ENCODE peak calls at places on chromosomes 13 and 19, in six cellular contexts. G, S, E, L, Y and D are unnamed samples.

GRCh38 chr13:52751196-52751595 is 11.6 kb upstream of the CNMD start:
- DNase-seq in Y (no peak), L (no peak), E (no peak), G (no peak), S (no peak), D (no peak)

GRCh38 chr13:43933378-43933777 is 53.7 kb downstream of the LACC1 start:
- DNase-seq in E (no peak), G (no peak), L (no peak), S (peak), Y (no peak), D (no peak)

GRCh38 chr13:80224468-80224867 is 116.5 kb downstream of the SPRY2 start:
- DNase-seq in G (no peak), E (no peak), L (no peak), Y (no peak), S (no peak), D (no peak)

GRCh38 chr19:57719901-57720519 is 7.4 kb downstream of the ZNF671 start:
- DNase-seq in G (no peak), Y (no peak), E (no peak), S (no peak), L (no peak), D (no peak)

GRCh38 chr13:35838356-35838755 is 292.8 kb downstream of the DCLK1 start:
- DNase-seq in E (no peak), Y (no peak), G (no peak), L (peak), S (no peak), D (no peak)

GRCh38 chr13:84649853-84650252 is 767.6 kb upstream of the SLITRK1 start:
- DNase-seq in G (no peak), L (no peak), E (no peak), Y (no peak), S (no peak), D (no peak)

GRCh38 chr19:29287061-29287460 is 74.1 kb upstream of the UQCRFS1 start:
- DNase-seq in G (no peak), Y (no peak), S (no peak), E (no peak), L (no peak), D (no peak)

GRCh38 chr19:37931941-37932655 is 25.1 kb downstream of the SIPA1L3 start:
- DNase-seq in Y (no peak), L (peak), G (peak), S (peak), E (peak), D (no peak)

GRCh38 chr13:99656843-99657506 is 155.7 kb downstream of the TM9SF2 start:
- DNase-seq in Y (no peak), L (peak), S (no peak), E (no peak), G (no peak), D (no peak)

GRCh38 chr19:51129716-51130115 is 5.0 kb downstream of the SIGLEC9 start:
- DNase-seq in G (peak), Y (no peak), E (no peak), S (no peak), L (no peak), D (no peak)

GRCh38 chr13:20411638-20412342 is 113.9 kb downstream of the CRYL1 start:
- DNase-seq in L (no peak), E (no peak), S (peak), G (no peak), Y (no peak), D (peak)

GRCh38 chr19:48480476-48481190 is 11.5 kb downstream of the CYTH2 start:
- DNase-seq in E (no peak), G (no peak), Y (peak), S (peak), L (peak), D (peak)

GRCh38 chr19:16898306-16899015 is 9.7 kb downstream of the F2RL3 start:
- DNase-seq in L (no peak), G (no peak), E (no peak), Y (no peak), S (no peak), D (no peak)

GRCh38 chr19:30888937-30889336 is 460.3 kb downstream of the TSHZ3 start:
- DNase-seq in Y (no peak), S (no peak), G (no peak), E (no peak), L (no peak), D (no peak)

GRCh38 chr13:29847501-29847983 is 2.9 kb downstream of the UBL3 start:
- DNase-seq in E (no peak), Y (no peak), G (no peak), L (peak), S (no peak), D (no peak)

GRCh38 chr19:29943615-29944014 is 1.6 kb downstream of the URI1 start:
- DNase-seq in L (no peak), S (no peak), Y (no peak), E (no peak), G (no peak), D (no peak)

GRCh38 chr19:2524840-2525723 is 49.2 kb downstream of the GADD45B start:
- DNase-seq in L (peak), Y (no peak), S (peak), E (no peak), G (no peak), D (no peak)

GRCh38 chr13:52695856-52696255 is 43.2 kb downstream of the SUGT1 start:
- DNase-seq in S (peak), E (no peak), G (no peak), L (peak), Y (no peak), D (no peak)

GRCh38 chr13:41976491-41976890 is 15.6 kb upstream of the VWA8 start:
- DNase-seq in E (no peak), Y (no peak), G (no peak), L (no peak), S (no peak), D (no peak)

GRCh38 chr13:46134961-46135522 is 30.2 kb upstream of the CPB2 start:
- DNase-seq in L (peak), Y (no peak), G (no peak), S (no peak), E (no peak), D (no peak)

GRCh38 chr19:2275588-2276428 is 6.2 kb downstream of the PEAK3 start:
- DNase-seq in E (no peak), L (no peak), G (peak), Y (no peak), S (no peak), D (no peak)

GRCh38 chr19:7188682-7189629 is 105.3 kb downstream of the INSR start:
- DNase-seq in E (no peak), S (peak), Y (no peak), G (no peak), L (no peak), D (no peak)

GRCh38 chr19:3162418-3163229 is 15.9 kb upstream of the S1PR4 start:
- DNase-seq in L (no peak), S (peak), G (no peak), E (no peak), Y (no peak), D (no peak)

GRCh38 chr13:99517984-99518383 is 16.7 kb downstream of the TM9SF2 start:
- DNase-seq in G (no peak), S (no peak), Y (no peak), E (no peak), L (no peak), D (no peak)

GRCh38 chr13:79044415-79044814 is 361.6 kb downstream of the RBM26 start:
- DNase-seq in E (no peak), S (no peak), Y (no peak), L (no peak), G (no peak), D (no peak)

GRCh38 chr13:107023335-107023734 is 455.4 kb upstream of the ARGLU1 start:
- DNase-seq in L (no peak), E (no peak), G (no peak), Y (no peak), S (no peak), D (no peak)

GRCh38 chr19:861756-862528 is 2.5 kb downstream of the CFD start:
- DNase-seq in L (peak), Y (peak), S (peak), G (peak), E (peak), D (peak)